ENCODE peak calls at places on chromosomes 12 and 14, in five cellular contexts. One of them, this sample, is unnamed.

GRCh38 chr12:19299765-19300164 is 139.5 kb upstream of the AEBP2 start:
- DNase-seq in astrocyte of the spinal cord: peak; percentile 31
- DNase-seq in breast epithelium: no peak
- DNase-seq in kidney epithelial cell: peak; percentile 47
- DNase-seq in GM20000: no peak
- DNase-seq in this sample: no peak

GRCh38 chr14:87824261-87824660 is 168.7 kb downstream of the GALC start:
- DNase-seq in astrocyte of the spinal cord: no peak
- DNase-seq in breast epithelium: no peak
- DNase-seq in kidney epithelial cell: no peak
- DNase-seq in GM20000: no peak
- DNase-seq in this sample: no peak

GRCh38 chr14:101632520-101632919 is 71.2 kb downstream of the DIO3 start:
- DNase-seq in astrocyte of the spinal cord: no peak
- DNase-seq in breast epithelium: no peak
- DNase-seq in kidney epithelial cell: no peak
- DNase-seq in GM20000: no peak
- DNase-seq in this sample: no peak

GRCh38 chr12:108589028-108589839 is 8.7 kb downstream of the TMEM119 start:
- DNase-seq in astrocyte of the spinal cord: peak; percentile 67
- DNase-seq in breast epithelium: no peak
- DNase-seq in kidney epithelial cell: no peak
- DNase-seq in GM20000: no peak
- DNase-seq in this sample: no peak

GRCh38 chr14:99342906-99343305 is 70.9 kb upstream of the BCL11B start:
- DNase-seq in astrocyte of the spinal cord: no peak
- DNase-seq in breast epithelium: no peak
- DNase-seq in kidney epithelial cell: no peak
- DNase-seq in GM20000: no peak
- DNase-seq in this sample: no peak

GRCh38 chr14:68924392-68925158 is 54.5 kb downstream of the ACTN1 start:
- DNase-seq in astrocyte of the spinal cord: no peak
- DNase-seq in breast epithelium: no peak
- DNase-seq in kidney epithelial cell: peak; percentile 16
- DNase-seq in GM20000: no peak
- DNase-seq in this sample: no peak

GRCh38 chr12:108511633-108512540 is 3.2 kb upstream of the FICD start:
- DNase-seq in astrocyte of the spinal cord: peak; percentile 63
- DNase-seq in breast epithelium: peak; percentile 70
- DNase-seq in kidney epithelial cell: peak; percentile 34
- DNase-seq in GM20000: peak; percentile 67
- DNase-seq in this sample: peak; percentile 90

GRCh38 chr14:104585966-104586702 is 6.6 kb downstream of the C14orf180 start:
- DNase-seq in astrocyte of the spinal cord: no peak
- DNase-seq in breast epithelium: no peak
- DNase-seq in kidney epithelial cell: no peak
- DNase-seq in GM20000: no peak
- DNase-seq in this sample: no peak

GRCh38 chr12:129673807-129674206 is 230.0 kb downstream of the TMEM132D start:
- DNase-seq in astrocyte of the spinal cord: no peak
- DNase-seq in breast epithelium: no peak
- DNase-seq in kidney epithelial cell: no peak
- DNase-seq in GM20000: no peak
- DNase-seq in this sample: no peak

GRCh38 chr12:15701721-15702156 is 87.4 kb downstream of the EPS8 start:
- DNase-seq in astrocyte of the spinal cord: peak; percentile 76
- DNase-seq in breast epithelium: no peak
- DNase-seq in kidney epithelial cell: no peak
- DNase-seq in GM20000: no peak
- DNase-seq in this sample: no peak

GRCh38 chr12:85179680-85180300 is 100.2 kb upstream of the ALX1 start:
- DNase-seq in astrocyte of the spinal cord: peak; percentile 56
- DNase-seq in breast epithelium: no peak
- DNase-seq in kidney epithelial cell: peak; percentile 23
- DNase-seq in GM20000: no peak
- DNase-seq in this sample: no peak

GRCh38 chr14:63178912-63179311 is 25.3 kb upstream of the RHOJ start:
- DNase-seq in astrocyte of the spinal cord: peak; percentile 67
- DNase-seq in breast epithelium: no peak
- DNase-seq in kidney epithelial cell: peak; percentile 28
- DNase-seq in GM20000: no peak
- DNase-seq in this sample: no peak

GRCh38 chr14:59199614-59200013 is 11.1 kb downstream of the DAAM1 start:
- DNase-seq in astrocyte of the spinal cord: peak; percentile 14
- DNase-seq in breast epithelium: no peak
- DNase-seq in kidney epithelial cell: no peak
- DNase-seq in GM20000: no peak
- DNase-seq in this sample: no peak

GRCh38 chr12:51076235-51076930 is 7.0 kb downstream of the CSRNP2 start:
- DNase-seq in astrocyte of the spinal cord: no peak
- DNase-seq in breast epithelium: no peak
- DNase-seq in kidney epithelial cell: no peak
- DNase-seq in GM20000: no peak
- DNase-seq in this sample: no peak

GRCh38 chr12:80282226-80282625 is 161.8 kb upstream of the PTPRQ start:
- DNase-seq in astrocyte of the spinal cord: no peak
- DNase-seq in breast epithelium: no peak
- DNase-seq in kidney epithelial cell: no peak
- DNase-seq in GM20000: no peak
- DNase-seq in this sample: no peak

DNA sequence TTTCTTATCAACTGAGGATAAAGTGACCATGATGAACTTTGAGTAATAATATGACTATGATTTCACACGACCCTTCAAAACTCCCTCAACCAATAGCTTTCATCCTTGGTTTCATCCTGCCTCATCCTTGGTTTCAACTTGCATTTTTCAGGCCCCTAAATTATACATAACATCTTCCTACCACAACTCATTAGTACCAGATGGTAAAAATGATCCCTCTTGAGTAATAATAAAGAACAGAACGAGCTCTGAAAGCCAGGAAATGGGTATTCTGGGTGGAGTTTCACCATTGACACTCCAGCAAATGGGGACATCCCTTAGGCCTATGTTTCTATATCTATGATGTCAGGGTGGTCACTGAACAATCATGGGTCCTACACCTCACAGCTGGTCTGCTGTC is 72.1 kb upstream of the LMNTD1 start:
- DNase-seq in astrocyte of the spinal cord: no peak
- DNase-seq in breast epithelium: no peak
- DNase-seq in kidney epithelial cell: no peak
- DNase-seq in GM20000: no peak
- DNase-seq in this sample: no peak
- TF ChIP-seq CTCF in astrocyte of the spinal cord: no peak
- TF ChIP-seq CTCF in breast epithelium: no peak
- TF ChIP-seq CTCF in kidney epithelial cell: no peak
- TF ChIP-seq CTCF in GM20000: no peak
- TF ChIP-seq CTCF in this sample: no peak

GRCh38 chr12:71640316-71640715 is 23.3 kb downstream of the ZFC3H1 start:
- DNase-seq in astrocyte of the spinal cord: no peak
- DNase-seq in breast epithelium: no peak
- DNase-seq in kidney epithelial cell: no peak
- DNase-seq in GM20000: no peak
- DNase-seq in this sample: no peak

GRCh38 chr12:71641390-71641789 is 22.3 kb downstream of the ZFC3H1 start:
- DNase-seq in astrocyte of the spinal cord: no peak
- DNase-seq in breast epithelium: no peak
- DNase-seq in kidney epithelial cell: no peak
- DNase-seq in GM20000: no peak
- DNase-seq in this sample: no peak

GRCh38 chr12:71638499-71638898 is 25.1 kb downstream of the ZFC3H1 start:
- DNase-seq in astrocyte of the spinal cord: no peak
- DNase-seq in breast epithelium: no peak
- DNase-seq in kidney epithelial cell: no peak
- DNase-seq in GM20000: no peak
- DNase-seq in this sample: no peak

GRCh38 chr12:71639341-71639760 is 24.3 kb downstream of the ZFC3H1 start:
- DNase-seq in astrocyte of the spinal cord: no peak
- DNase-seq in breast epithelium: no peak
- DNase-seq in kidney epithelial cell: no peak
- DNase-seq in GM20000: no peak
- DNase-seq in this sample: no peak

GRCh38 chr12:71636704-71637115 is 26.9 kb downstream of the ZFC3H1 start:
- DNase-seq in astrocyte of the spinal cord: peak; percentile 67
- DNase-seq in breast epithelium: no peak
- DNase-seq in kidney epithelial cell: peak; percentile 56
- DNase-seq in GM20000: peak; percentile 33
- DNase-seq in this sample: no peak
- TF ChIP-seq CTCF in astrocyte of the spinal cord: peak; percentile 78
- TF ChIP-seq CTCF in breast epithelium: peak; percentile 36
- TF ChIP-seq CTCF in kidney epithelial cell: peak; percentile 67
- TF ChIP-seq CTCF in GM20000: peak; percentile 54
- TF ChIP-seq CTCF in this sample: peak; percentile 79

GRCh38 chr12:21607701-21608100 is 3.1 kb upstream of the GYS2 start:
- DNase-seq in astrocyte of the spinal cord: peak; percentile 33
- DNase-seq in breast epithelium: no peak
- DNase-seq in kidney epithelial cell: peak; percentile 10
- DNase-seq in GM20000: no peak
- DNase-seq in this sample: no peak
- TF ChIP-seq CTCF in astrocyte of the spinal cord: peak; percentile 28
- TF ChIP-seq CTCF in breast epithelium: no peak
- TF ChIP-seq CTCF in kidney epithelial cell: peak; percentile 40
- TF ChIP-seq CTCF in GM20000: no peak
- TF ChIP-seq CTCF in this sample: peak; percentile 61

DNA sequence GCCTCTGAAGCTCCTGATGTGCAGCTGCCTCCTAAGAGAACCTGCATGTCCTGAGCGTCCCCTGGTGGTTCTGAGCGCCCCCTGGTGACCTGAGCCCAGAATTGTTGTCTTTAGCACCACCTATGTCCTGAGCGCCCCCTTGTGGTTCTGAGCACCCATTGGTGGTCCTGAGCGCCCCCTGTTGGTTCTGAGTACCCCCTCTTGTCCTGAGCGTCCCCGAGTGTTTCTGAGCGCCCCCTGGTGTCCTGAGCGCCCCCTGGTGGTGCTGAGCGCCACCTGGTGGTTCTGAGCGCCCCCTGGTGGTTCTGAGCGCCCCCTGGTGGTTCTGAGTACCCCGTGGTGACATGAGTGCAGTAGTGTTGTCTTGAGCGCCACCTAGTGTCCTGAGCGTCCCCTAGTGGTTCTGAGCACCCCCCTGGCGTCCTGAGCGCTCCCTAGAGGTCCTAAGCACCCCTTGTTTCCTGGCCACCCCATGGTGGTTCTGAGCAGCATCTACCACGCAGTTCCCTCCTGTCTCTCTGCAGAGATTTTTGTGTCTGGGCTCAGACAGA is 782.5 kb downstream of the TMEM121 start:
- DNase-seq in astrocyte of the spinal cord: no peak
- DNase-seq in breast epithelium: no peak
- DNase-seq in kidney epithelial cell: no peak
- DNase-seq in GM20000: peak; percentile 81
- DNase-seq in this sample: no peak
- TF ChIP-seq CTCF in astrocyte of the spinal cord: peak; percentile 23
- TF ChIP-seq CTCF in breast epithelium: no peak
- TF ChIP-seq CTCF in kidney epithelial cell: peak; percentile 48
- TF ChIP-seq CTCF in GM20000: peak; percentile 98
- TF ChIP-seq CTCF in this sample: no peak

GRCh38 chr12:5873341-5873919 is 71.6 kb downstream of the ANO2 start:
- DNase-seq in astrocyte of the spinal cord: no peak
- DNase-seq in breast epithelium: no peak
- DNase-seq in kidney epithelial cell: no peak
- DNase-seq in GM20000: no peak
- DNase-seq in this sample: no peak
- TF ChIP-seq CTCF in astrocyte of the spinal cord: no peak
- TF ChIP-seq CTCF in breast epithelium: no peak
- TF ChIP-seq CTCF in kidney epithelial cell: no peak
- TF ChIP-seq CTCF in GM20000: no peak
- TF ChIP-seq CTCF in this sample: no peak

GRCh38 chr14:91883770-91884169 is 16.4 kb upstream of the TC2N start:
- DNase-seq in astrocyte of the spinal cord: no peak
- DNase-seq in breast epithelium: no peak
- DNase-seq in kidney epithelial cell: no peak
- DNase-seq in GM20000: no peak
- DNase-seq in this sample: no peak

GRCh38 chr14:91885113-91885712 is 17.9 kb upstream of the TC2N start:
- DNase-seq in astrocyte of the spinal cord: no peak
- DNase-seq in breast epithelium: no peak
- DNase-seq in kidney epithelial cell: no peak
- DNase-seq in GM20000: no peak
- DNase-seq in this sample: no peak

GRCh38 chr14:91882776-91883175 is 15.4 kb upstream of the TC2N start:
- DNase-seq in astrocyte of the spinal cord: no peak
- DNase-seq in breast epithelium: no peak
- DNase-seq in kidney epithelial cell: no peak
- DNase-seq in GM20000: no peak
- DNase-seq in this sample: no peak

GRCh38 chr14:91885837-91886236 is 18.5 kb upstream of the TC2N start:
- DNase-seq in astrocyte of the spinal cord: no peak
- DNase-seq in breast epithelium: no peak
- DNase-seq in kidney epithelial cell: no peak
- DNase-seq in GM20000: no peak
- DNase-seq in this sample: no peak

GRCh38 chr14:91884664-91885063 is 17.3 kb upstream of the TC2N start:
- DNase-seq in astrocyte of the spinal cord: no peak
- DNase-seq in breast epithelium: no peak
- DNase-seq in kidney epithelial cell: no peak
- DNase-seq in GM20000: no peak
- DNase-seq in this sample: no peak
- TF ChIP-seq CTCF in astrocyte of the spinal cord: no peak
- TF ChIP-seq CTCF in breast epithelium: no peak
- TF ChIP-seq CTCF in kidney epithelial cell: no peak
- TF ChIP-seq CTCF in GM20000: no peak
- TF ChIP-seq CTCF in this sample: no peak

This sample was measured in osteocyte.